ENCODE peak calls at places on chromosomes 6 and 20, in six cellular contexts. One of them, this sample, is unnamed.

GRCh38 chr6:137816133-137816579 is 50.9 kb upstream of the TNFAIP3 start:
- DNase-seq in psoas muscle: no peak
- DNase-seq in tibial nerve: no peak
- DNase-seq in CD4-positive, alpha-beta memory T cell: no peak
- DNase-seq in coronary artery: no peak
- DNase-seq in left ventricle myocardium inferior: no peak
- DNase-seq in this sample: no peak

GRCh38 chr20:25525857-25526256 is 59.5 kb downstream of the NINL start:
- DNase-seq in psoas muscle: no peak
- DNase-seq in tibial nerve: no peak
- DNase-seq in CD4-positive, alpha-beta memory T cell: no peak
- DNase-seq in coronary artery: no peak
- DNase-seq in left ventricle myocardium inferior: no peak
- DNase-seq in this sample: no peak

GRCh38 chr6:131519670-131520436 is 53.2 kb upstream of the ARG1 start:
- DNase-seq in psoas muscle: no peak
- DNase-seq in tibial nerve: peak; percentile 9
- DNase-seq in CD4-positive, alpha-beta memory T cell: peak; percentile 49
- DNase-seq in coronary artery: no peak
- DNase-seq in left ventricle myocardium inferior: no peak
- DNase-seq in this sample: peak; percentile 48

GRCh38 chr20:39117486-39117885 is 155.3 kb downstream of the DHX35 start:
- DNase-seq in psoas muscle: no peak
- DNase-seq in tibial nerve: no peak
- DNase-seq in CD4-positive, alpha-beta memory T cell: no peak
- DNase-seq in coronary artery: no peak
- DNase-seq in left ventricle myocardium inferior: no peak
- DNase-seq in this sample: peak; percentile 2

GRCh38 chr6:154410619-154411044 is 54.0 kb upstream of the IPCEF1 start:
- DNase-seq in psoas muscle: peak; percentile 22
- DNase-seq in tibial nerve: peak; percentile 43
- DNase-seq in CD4-positive, alpha-beta memory T cell: no peak
- DNase-seq in coronary artery: peak; percentile 83
- DNase-seq in left ventricle myocardium inferior: no peak
- DNase-seq in this sample: no peak

GRCh38 chr6:137866914-137867684 is at the start of gene TNFAIP3:
- DNase-seq in psoas muscle: peak; percentile 95
- DNase-seq in tibial nerve: peak; percentile 90
- DNase-seq in CD4-positive, alpha-beta memory T cell: peak; percentile 97
- DNase-seq in coronary artery: peak; percentile 95
- DNase-seq in left ventricle myocardium inferior: peak; percentile 93
- DNase-seq in this sample: peak; percentile 90

GRCh38 chr20:52798124-52798523 is 174.0 kb upstream of the TSHZ2 start:
- DNase-seq in psoas muscle: no peak
- DNase-seq in tibial nerve: no peak
- DNase-seq in CD4-positive, alpha-beta memory T cell: no peak
- DNase-seq in coronary artery: no peak
- DNase-seq in left ventricle myocardium inferior: no peak
- DNase-seq in this sample: no peak

GRCh38 chr20:52749020-52749419 is 223.1 kb upstream of the TSHZ2 start:
- DNase-seq in psoas muscle: no peak
- DNase-seq in tibial nerve: peak; percentile 10
- DNase-seq in CD4-positive, alpha-beta memory T cell: no peak
- DNase-seq in coronary artery: no peak
- DNase-seq in left ventricle myocardium inferior: no peak
- DNase-seq in this sample: no peak

GRCh38 chr6:20085817-20086216 is 126.5 kb downstream of the MBOAT1 start:
- DNase-seq in psoas muscle: no peak
- DNase-seq in tibial nerve: no peak
- DNase-seq in CD4-positive, alpha-beta memory T cell: no peak
- DNase-seq in coronary artery: no peak
- DNase-seq in left ventricle myocardium inferior: no peak
- DNase-seq in this sample: no peak

GRCh38 chr6:28433119-28433518 is 10.2 kb downstream of the ZSCAN23 start:
- DNase-seq in psoas muscle: no peak
- DNase-seq in tibial nerve: no peak
- DNase-seq in CD4-positive, alpha-beta memory T cell: no peak
- DNase-seq in coronary artery: no peak
- DNase-seq in left ventricle myocardium inferior: no peak
- DNase-seq in this sample: peak; percentile 21

GRCh38 chr20:17938889-17939619 is 29.5 kb downstream of the SNX5 start:
- DNase-seq in psoas muscle: peak; percentile 60
- DNase-seq in tibial nerve: peak; percentile 64
- DNase-seq in CD4-positive, alpha-beta memory T cell: peak; percentile 48
- DNase-seq in coronary artery: no peak
- DNase-seq in left ventricle myocardium inferior: peak; percentile 60
- DNase-seq in this sample: peak; percentile 51

GRCh38 chr6:91087864-91088263 is 501.0 kb upstream of the MAP3K7 start:
- DNase-seq in psoas muscle: no peak
- DNase-seq in tibial nerve: no peak
- DNase-seq in CD4-positive, alpha-beta memory T cell: no peak
- DNase-seq in coronary artery: no peak
- DNase-seq in left ventricle myocardium inferior: no peak
- DNase-seq in this sample: no peak

GRCh38 chr20:62365814-62366369 is 1.2 kb downstream of the LAMA5 start:
- DNase-seq in psoas muscle: peak; percentile 27
- DNase-seq in tibial nerve: no peak
- DNase-seq in CD4-positive, alpha-beta memory T cell: no peak
- DNase-seq in coronary artery: no peak
- DNase-seq in left ventricle myocardium inferior: peak; percentile 42
- DNase-seq in this sample: no peak

GRCh38 chr20:20480126-20480525 is 112.2 kb downstream of the INSM1 start:
- DNase-seq in psoas muscle: no peak
- DNase-seq in tibial nerve: no peak
- DNase-seq in CD4-positive, alpha-beta memory T cell: no peak
- DNase-seq in coronary artery: no peak
- DNase-seq in left ventricle myocardium inferior: no peak
- DNase-seq in this sample: no peak

GRCh38 chr6:15464211-15464725 is 198.6 kb downstream of the DTNBP1 start:
- DNase-seq in psoas muscle: no peak
- DNase-seq in tibial nerve: peak; percentile 36
- DNase-seq in CD4-positive, alpha-beta memory T cell: peak; percentile 53
- DNase-seq in coronary artery: no peak
- DNase-seq in left ventricle myocardium inferior: no peak
- DNase-seq in this sample: peak; percentile 57

GRCh38 chr6:87922947-87923330 is 124.7 kb upstream of the SPACA1 start:
- DNase-seq in psoas muscle: no peak
- DNase-seq in tibial nerve: no peak
- DNase-seq in CD4-positive, alpha-beta memory T cell: no peak
- DNase-seq in coronary artery: no peak
- DNase-seq in left ventricle myocardium inferior: no peak
- DNase-seq in this sample: peak; percentile 23

GRCh38 chr6:51855310-51856082 is 231.9 kb downstream of the PKHD1 start:
- DNase-seq in psoas muscle: no peak
- DNase-seq in tibial nerve: peak; percentile 59
- DNase-seq in CD4-positive, alpha-beta memory T cell: peak; percentile 17
- DNase-seq in coronary artery: no peak
- DNase-seq in left ventricle myocardium inferior: no peak
- DNase-seq in this sample: peak; percentile 12

GRCh38 chr20:3659492-3660261 is 3.5 kb downstream of the GFRA4 start:
- DNase-seq in psoas muscle: no peak
- DNase-seq in tibial nerve: no peak
- DNase-seq in CD4-positive, alpha-beta memory T cell: no peak
- DNase-seq in coronary artery: no peak
- DNase-seq in left ventricle myocardium inferior: no peak
- DNase-seq in this sample: no peak

GRCh38 chr6:145813285-145814034 is 1.1 kb downstream of the FBXO30 start:
- DNase-seq in psoas muscle: no peak
- DNase-seq in tibial nerve: no peak
- DNase-seq in CD4-positive, alpha-beta memory T cell: no peak
- DNase-seq in coronary artery: no peak
- DNase-seq in left ventricle myocardium inferior: no peak
- DNase-seq in this sample: no peak

GRCh38 chr20:13745784-13746183 is 38.9 kb downstream of the ESF1 start:
- DNase-seq in psoas muscle: no peak
- DNase-seq in tibial nerve: no peak
- DNase-seq in CD4-positive, alpha-beta memory T cell: no peak
- DNase-seq in coronary artery: no peak
- DNase-seq in left ventricle myocardium inferior: no peak
- DNase-seq in this sample: no peak

GRCh38 chr6:118971682-118972081 is 36.7 kb upstream of the MCM9 start:
- DNase-seq in psoas muscle: no peak
- DNase-seq in tibial nerve: no peak
- DNase-seq in CD4-positive, alpha-beta memory T cell: no peak
- DNase-seq in coronary artery: no peak
- DNase-seq in left ventricle myocardium inferior: no peak
- DNase-seq in this sample: no peak

GRCh38 chr6:105087571-105088211 is 92.1 kb downstream of the POPDC3 start:
- DNase-seq in psoas muscle: no peak
- DNase-seq in tibial nerve: peak; percentile 22
- DNase-seq in CD4-positive, alpha-beta memory T cell: peak; percentile 35
- DNase-seq in coronary artery: no peak
- DNase-seq in left ventricle myocardium inferior: no peak
- DNase-seq in this sample: peak; percentile 32

GRCh38 chr6:128230267-128230989 is 290.0 kb downstream of the PTPRK start:
- DNase-seq in psoas muscle: no peak
- DNase-seq in tibial nerve: no peak
- DNase-seq in CD4-positive, alpha-beta memory T cell: no peak
- DNase-seq in coronary artery: no peak
- DNase-seq in left ventricle myocardium inferior: no peak
- DNase-seq in this sample: no peak

DNA sequence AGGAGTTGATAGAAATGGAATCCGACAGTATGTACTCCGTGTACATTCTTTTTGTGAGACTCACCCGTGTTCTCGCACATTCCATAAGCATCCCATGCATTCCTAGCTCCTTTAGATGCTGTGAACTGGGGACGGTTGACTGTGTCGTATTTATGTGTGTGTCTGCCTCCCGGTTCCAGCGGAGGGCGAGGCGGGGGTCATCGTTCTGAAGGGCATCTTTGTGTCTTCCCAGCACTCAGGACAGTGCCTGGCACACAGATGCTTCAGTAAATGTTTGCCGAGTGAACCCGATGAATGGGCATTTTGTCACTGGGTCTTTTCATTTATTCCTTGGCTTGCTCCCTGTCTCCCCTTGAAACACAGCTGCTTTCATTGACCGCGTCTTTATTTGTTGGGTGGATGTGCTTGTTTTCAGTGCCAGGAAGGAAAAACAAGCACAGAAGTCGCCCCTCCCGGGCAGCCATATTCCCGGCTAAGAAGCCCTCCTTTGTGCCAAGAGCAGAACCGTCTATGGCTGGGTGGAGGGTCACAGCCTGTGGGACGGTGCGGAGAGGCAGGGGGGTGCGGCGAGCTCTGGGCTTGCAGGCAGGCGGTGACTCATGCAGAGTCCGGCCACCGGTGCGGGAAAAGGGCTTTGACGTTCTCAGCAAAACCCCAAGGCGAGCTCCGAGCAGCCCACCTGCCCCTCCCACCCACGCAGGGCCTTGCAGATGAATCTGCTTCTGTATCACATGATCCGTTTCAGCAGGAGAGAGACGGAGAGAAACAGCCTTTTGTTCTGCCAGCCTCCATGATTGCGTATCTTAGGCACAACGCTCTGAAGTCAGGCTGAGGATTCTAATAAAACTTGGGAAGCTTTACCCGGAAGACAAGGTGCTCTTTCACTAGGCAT is 11.2 kb upstream of the PSMG4 start:
- DNase-seq in psoas muscle: peak; percentile 61
- DNase-seq in tibial nerve: no peak
- DNase-seq in CD4-positive, alpha-beta memory T cell: no peak
- DNase-seq in coronary artery: peak; percentile 78
- DNase-seq in left ventricle myocardium inferior: no peak
- DNase-seq in this sample: no peak
- H3K27ac ChIP-seq in psoas muscle: no peak overlapping the region
- H3K27ac ChIP-seq in tibial nerve: peak overlapping the region; percentile 84
- H3K27ac ChIP-seq in CD4-positive, alpha-beta memory T cell: no peak overlapping the region
- H3K27ac ChIP-seq in coronary artery: no peak overlapping the region
- H3K27ac ChIP-seq in left ventricle myocardium inferior: no peak overlapping the region
- H3K27ac ChIP-seq in this sample: no peak overlapping the region

DNA sequence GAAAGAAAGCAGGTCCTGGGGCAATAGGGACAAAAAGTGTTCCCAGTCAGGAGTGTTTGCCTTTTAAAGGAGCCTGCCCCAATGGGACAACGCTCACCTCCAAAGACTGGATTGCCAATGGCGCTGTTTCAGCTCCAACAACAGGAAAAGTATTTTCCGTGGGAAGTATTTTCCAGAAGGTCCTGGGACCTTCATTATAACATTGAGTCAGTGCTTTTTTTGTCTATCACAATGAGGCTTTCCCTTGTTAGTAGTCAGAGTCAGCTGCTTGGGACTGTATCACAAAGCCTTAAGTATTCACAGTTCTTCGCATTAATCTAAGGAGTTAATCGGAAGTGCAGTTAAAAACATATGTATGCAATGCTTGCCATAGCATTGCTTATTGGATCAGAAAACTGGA is 17.3 kb downstream of the TRAF3IP2 start:
- DNase-seq in psoas muscle: no peak
- DNase-seq in tibial nerve: no peak
- DNase-seq in CD4-positive, alpha-beta memory T cell: no peak
- DNase-seq in coronary artery: no peak
- DNase-seq in left ventricle myocardium inferior: no peak
- DNase-seq in this sample: no peak
- H3K27ac ChIP-seq in psoas muscle: peak overlapping the region; percentile 93
- H3K27ac ChIP-seq in tibial nerve: peak overlapping the region; percentile 22
- H3K27ac ChIP-seq in CD4-positive, alpha-beta memory T cell: no peak overlapping the region
- H3K27ac ChIP-seq in coronary artery: peak overlapping the region; percentile 39
- H3K27ac ChIP-seq in left ventricle myocardium inferior: no peak overlapping the region
- H3K27ac ChIP-seq in this sample: no peak overlapping the region

GRCh38 chr6:26223213-26223612 is 136.0 kb downstream of the HFE start:
- DNase-seq in psoas muscle: no peak
- DNase-seq in tibial nerve: no peak
- DNase-seq in CD4-positive, alpha-beta memory T cell: no peak
- DNase-seq in coronary artery: no peak
- DNase-seq in left ventricle myocardium inferior: no peak
- DNase-seq in this sample: no peak
- H3K27ac ChIP-seq in psoas muscle: peak overlapping the region; percentile 90
- H3K27ac ChIP-seq in tibial nerve: peak overlapping the region; percentile 89
- H3K27ac ChIP-seq in CD4-positive, alpha-beta memory T cell: peak overlapping the region; percentile 69
- H3K27ac ChIP-seq in coronary artery: peak overlapping the region; percentile 77
- H3K27ac ChIP-seq in left ventricle myocardium inferior: peak overlapping the region; percentile 91
- H3K27ac ChIP-seq in this sample: no peak overlapping the region

GRCh38 chr6:112956696-112957525 is 609.8 kb downstream of the RFPL4B start:
- DNase-seq in psoas muscle: no peak
- DNase-seq in tibial nerve: no peak
- DNase-seq in CD4-positive, alpha-beta memory T cell: no peak
- DNase-seq in coronary artery: no peak
- DNase-seq in left ventricle myocardium inferior: no peak
- DNase-seq in this sample: no peak

GRCh38 chr6:112951829-112952228 is 604.7 kb downstream of the RFPL4B start:
- DNase-seq in psoas muscle: no peak
- DNase-seq in tibial nerve: no peak
- DNase-seq in CD4-positive, alpha-beta memory T cell: no peak
- DNase-seq in coronary artery: no peak
- DNase-seq in left ventricle myocardium inferior: no peak
- DNase-seq in this sample: no peak

DNA sequence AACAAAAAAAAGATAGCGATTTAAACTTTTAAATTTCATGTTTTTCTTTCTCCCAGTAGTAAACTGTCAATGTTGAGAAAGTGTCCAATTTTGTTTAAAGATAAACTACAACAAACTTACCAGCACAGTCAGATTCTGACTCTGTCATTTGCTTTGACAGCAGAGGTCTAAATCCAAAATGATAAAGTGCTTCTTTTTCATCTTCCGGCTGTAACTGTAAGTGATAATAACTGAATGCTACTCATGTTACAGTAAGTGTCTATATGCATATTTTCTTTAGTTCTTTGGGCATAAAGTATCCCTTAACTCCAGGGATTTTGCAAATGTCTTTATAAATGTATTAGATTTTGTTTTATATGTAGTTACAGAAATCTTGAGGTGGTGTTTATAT is 610.4 kb downstream of the RFPL4B start:
- DNase-seq in psoas muscle: no peak
- DNase-seq in tibial nerve: no peak
- DNase-seq in CD4-positive, alpha-beta memory T cell: no peak
- DNase-seq in coronary artery: no peak
- DNase-seq in left ventricle myocardium inferior: no peak
- DNase-seq in this sample: no peak
- H3K27ac ChIP-seq in psoas muscle: no peak overlapping the region
- H3K27ac ChIP-seq in tibial nerve: no peak overlapping the region
- H3K27ac ChIP-seq in CD4-positive, alpha-beta memory T cell: no peak overlapping the region
- H3K27ac ChIP-seq in coronary artery: no peak overlapping the region
- H3K27ac ChIP-seq in left ventricle myocardium inferior: no peak overlapping the region
- H3K27ac ChIP-seq in this sample: no peak overlapping the region